ENCODE peak calls at places on chromosomes 5 and 9, in four cellular contexts. Y is HT-29, H is epithelial cell of esophagus, U is NCI-H1417. O is an unnamed sample.

GRCh38 chr9:21803674-21804048 is 1.2 kb downstream of the MTAP start:
- DNase-seq in Y (peak), H (peak), U (no peak), O (no peak)

GRCh38 chr5:79077680-79078365 is 8.3 kb downstream of the BHMT2 start:
- DNase-seq in Y (no peak), H (peak), U (no peak), O (no peak)

GRCh38 chr9:12403721-12404120 is 289.5 kb upstream of the TYRP1 start:
- DNase-seq in Y (no peak), H (no peak), U (no peak), O (no peak)

GRCh38 chr9:93126151-93126781 is 7.8 kb downstream of the NINJ1 start:
- DNase-seq in Y (no peak), H (no peak), U (no peak), O (no peak)

GRCh38 chr5:65305913-65306312 is 175.8 kb downstream of the ADAMTS6 start:
- DNase-seq in Y (peak), H (no peak), U (no peak), O (no peak)

GRCh38 chr5:151214614-151215545 is 9.0 kb downstream of the CCDC69 start:
- DNase-seq in Y (no peak), H (peak), U (no peak), O (no peak)

GRCh38 chr9:82284758-82285157 is 296.2 kb downstream of the SPATA31D1 start:
- DNase-seq in Y (no peak), H (peak), U (no peak), O (no peak)

GRCh38 chr5:602466-603035 is 9.6 kb upstream of the CEP72 start:
- DNase-seq in Y (no peak), H (no peak), U (no peak), O (no peak)

GRCh38 chr9:33924978-33925797 is 108.2 kb downstream of the UBE2R2 start:
- DNase-seq in Y (peak), H (peak), U (peak), O (peak)

GRCh38 chr9:98797491-98797890 is 1.1 kb upstream of the ANKS6 start:
- DNase-seq in Y (no peak), H (no peak), U (no peak), O (no peak)

GRCh38 chr9:90344013-90344412 is 298.6 kb downstream of the DIRAS2 start:
- DNase-seq in Y (no peak), H (peak), U (no peak), O (no peak)

GRCh38 chr9:129571298-129572051 is 49.4 kb downstream of the C9orf50 start:
- DNase-seq in Y (no peak), H (no peak), U (no peak), O (no peak)

GRCh38 chr9:116546711-116547581 is 140.2 kb upstream of the TRIM32 start:
- DNase-seq in Y (peak), H (peak), U (no peak), O (no peak)

GRCh38 chr5:111017731-111018130 is 53.8 kb upstream of the TSLP start:
- DNase-seq in Y (no peak), H (peak), U (no peak), O (no peak)

GRCh38 chr9:12185856-12186255 is 507.3 kb upstream of the TYRP1 start:
- DNase-seq in Y (no peak), H (peak), U (no peak), O (peak)

GRCh38 chr5:172648008-172648359 is 6.9 kb downstream of the NEURL1B start:
- DNase-seq in Y (no peak), H (peak), U (no peak), O (no peak)

GRCh38 chr5:176491056-176491646 is 43.0 kb downstream of the FAF2 start:
- DNase-seq in Y (no peak), H (peak), U (no peak), O (no peak)

GRCh38 chr9:69173891-69174644 is at the start of gene TJP2:
- DNase-seq in Y (no peak), H (peak), U (no peak), O (peak)

GRCh38 chr9:130051855-130052254 is 1.9 kb upstream of the GPR107 start:
- DNase-seq in Y (no peak), H (peak), U (no peak), O (no peak)

GRCh38 chr5:140607031-140607430 is 25.9 kb downstream of the CD14 start:
- DNase-seq in Y (no peak), H (peak), U (no peak), O (no peak)

GRCh38 chr5:171534009-171534895 is 114.8 kb downstream of the FGF18 start:
- DNase-seq in Y (no peak), H (peak), U (no peak), O (no peak)

GRCh38 chr9:94941211-94941875 is 214.8 kb downstream of the AOPEP start:
- DNase-seq in Y (peak), H (no peak), U (no peak), O (no peak)

GRCh38 chr9:99778308-99778707 is 43.4 kb upstream of the NR4A3 start:
- DNase-seq in Y (no peak), H (peak), U (no peak), O (no peak)

GRCh38 chr5:148469446-148470062 is 85.8 kb downstream of the FBXO38 start:
- DNase-seq in Y (no peak), H (peak), U (no peak), O (peak)

GRCh38 chr9:137547687-137548543 is 2.3 kb downstream of the PNPLA7 start:
- DNase-seq in Y (no peak), H (peak), U (no peak), O (no peak)

GRCh38 chr9:306907-307306 is 92.2 kb downstream of the DOCK8 start:
- DNase-seq in Y (peak), H (peak), U (no peak), O (no peak)

GRCh38 chr9:98062161-98062560 is 5.6 kb downstream of the NANS start:
- DNase-seq in Y (no peak), H (no peak), U (no peak), O (no peak)

GRCh38 chr5:32083981-32084430 is 90.1 kb downstream of the GOLPH3 start:
- DNase-seq in Y (no peak), H (no peak), U (no peak), O (no peak)

GRCh38 chr9:28059192-28059591 is 485.9 kb upstream of the C9orf72 start:
- DNase-seq in Y (no peak), H (no peak), U (no peak), O (no peak)

GRCh38 chr5:59999056-59999455 is 105.5 kb upstream of the PDE4D start:
- DNase-seq in Y (no peak), H (no peak), U (no peak), O (no peak)

GRCh38 chr9:129160712-129161533 is 17.1 kb downstream of the IER5L start:
- DNase-seq in Y (no peak), H (no peak), U (no peak), O (no peak)

O was measured in NCI-H2081.